ENCODE peak calls at places on chromosomes 6 and 20, in seven cellular contexts. O is uterus, M is suprapubic skin, H is A549, S is stomach, F is prostate gland, E is IMR-90. R is an unnamed sample.

GRCh38 chr20:51828762-51829161 is 26.4 kb upstream of the SALL4 start:
- DNase-seq in M (no peak), E (no peak), S (no peak), O (no peak), H (no peak), F (no peak), R (no peak)

GRCh38 chr6:38187285-38187684 is 367.8 kb downstream of the ZFAND3 start:
- DNase-seq in F (no peak), O (no peak), H (no peak), M (peak), S (no peak), E (no peak), R (no peak)

GRCh38 chr6:166277021-166277420 is 31.2 kb downstream of the PRR18 start:
- DNase-seq in M (no peak), O (no peak), S (no peak), F (no peak), H (no peak), E (no peak), R (no peak)

GRCh38 chr20:33696448-33696847 is 10.3 kb upstream of the E2F1 start:
- DNase-seq in M (no peak), F (no peak), E (no peak), S (no peak), H (no peak), O (no peak), R (no peak)

GRCh38 chr20:63154395-63154794 is 61.5 kb downstream of the YTHDF1 start:
- DNase-seq in S (no peak), M (no peak), H (no peak), E (no peak), F (no peak), O (no peak), R (no peak)

GRCh38 chr6:9496837-9497236 is 918.0 kb downstream of the TFAP2A start:
- DNase-seq in E (no peak), O (no peak), H (no peak), M (no peak), S (no peak), F (no peak), R (no peak)

GRCh38 chr6:43714311-43715055 is 26.9 kb upstream of the MRPS18A start:
- DNase-seq in M (no peak), E (peak), S (no peak), F (no peak), O (peak), H (no peak), R (no peak)

GRCh38 chr20:49323622-49324238 is 45.9 kb upstream of the ZNFX1 start:
- DNase-seq in S (no peak), F (peak), M (no peak), E (peak), H (no peak), O (no peak), R (no peak)

GRCh38 chr6:152267967-152268845 is 369.0 kb downstream of the SYNE1 start:
- DNase-seq in S (no peak), E (no peak), O (peak), H (peak), M (no peak), F (no peak), R (no peak)

GRCh38 chr6:109769213-109769612 is 78.1 kb downstream of the FIG4 start:
- DNase-seq in H (no peak), E (no peak), S (no peak), F (no peak), M (no peak), O (no peak), R (no peak)

GRCh38 chr6:133092771-133093170 is 148.4 kb upstream of the EYA4 start:
- DNase-seq in H (no peak), M (no peak), S (no peak), E (no peak), O (no peak), F (no peak), R (no peak)

GRCh38 chr6:125863023-125863422 is 72.3 kb downstream of the NCOA7 start:
- DNase-seq in H (no peak), M (no peak), E (no peak), S (no peak), F (no peak), O (no peak), R (no peak)

GRCh38 chr6:136158398-136158797 is 91.7 kb downstream of the MTFR2 start:
- DNase-seq in O (peak), M (no peak), S (no peak), E (no peak), H (no peak), F (no peak), R (peak)

GRCh38 chr20:22686097-22686496 is 101.7 kb upstream of the FOXA2 start:
- DNase-seq in O (no peak), H (peak), F (no peak), M (no peak), E (peak), S (peak), R (peak)

GRCh38 chr20:36454664-36455427 is 86.5 kb upstream of the MYL9 start:
- DNase-seq in E (no peak), S (peak), O (no peak), F (no peak), M (no peak), H (no peak), R (peak)

GRCh38 chr6:23202207-23202606 is 632.8 kb downstream of the HDGFL1 start:
- DNase-seq in F (no peak), H (no peak), M (no peak), O (no peak), S (no peak), E (no peak), R (no peak)

GRCh38 chr6:168192901-168193815 is 114.1 kb upstream of the FRMD1 start:
- DNase-seq in E (no peak), S (peak), F (no peak), H (no peak), M (peak), O (peak), R (no peak)

GRCh38 chr20:63116412-63117106 is 99.4 kb downstream of the YTHDF1 start:
- DNase-seq in E (peak), O (no peak), H (peak), S (no peak), M (peak), F (no peak), R (peak)

GRCh38 chr20:59044796-59045195 is 2.2 kb upstream of the PRELID3B start:
- DNase-seq in F (no peak), E (no peak), M (no peak), O (no peak), H (no peak), S (no peak), R (no peak)

GRCh38 chr6:156828280-156828703 is 51.1 kb downstream of the ARID1B start:
- DNase-seq in E (peak), M (no peak), H (peak), O (peak), S (no peak), F (no peak), R (no peak)

GRCh38 chr6:7051780-7052440 is 55.9 kb upstream of the RREB1 start:
- DNase-seq in S (peak), M (peak), O (peak), F (peak), H (no peak), E (no peak), R (peak)
- TF ChIP-seq POLR2A in S (no peak), M (no peak), O (no peak), F (no peak), H (no peak), E (no peak), R (no peak)

GRCh38 chr6:31655349-31656237 is at the start of gene APOM:
- DNase-seq in E (no peak), S (no peak), H (no peak), F (no peak), O (no peak), M (no peak), R (no peak)
- H3K27ac ChIP-seq in E (no peak), S (no peak), H (no peak), F (no peak), O (no peak), M (no peak), R (no peak)

GRCh38 chr6:82246802-82247633 is 526 bp downstream of the IBTK start:
- DNase-seq in H (peak), M (peak), S (peak), O (peak), F (peak), E (peak), R (peak)

GRCh38 chr6:82246370-82246769 is 1.2 kb downstream of the IBTK start:
- DNase-seq in S (no peak), H (no peak), M (no peak), O (no peak), E (no peak), F (no peak), R (no peak)

GRCh38 chr6:82249381-82250253 is 2.1 kb upstream of the IBTK start:
- DNase-seq in F (no peak), M (no peak), E (no peak), O (no peak), S (no peak), H (no peak), R (no peak)

GRCh38 chr6:82248233-82248735 is 740 bp upstream of the IBTK start:
- DNase-seq in M (no peak), F (peak), H (peak), E (peak), S (peak), O (no peak), R (no peak)

DNA sequence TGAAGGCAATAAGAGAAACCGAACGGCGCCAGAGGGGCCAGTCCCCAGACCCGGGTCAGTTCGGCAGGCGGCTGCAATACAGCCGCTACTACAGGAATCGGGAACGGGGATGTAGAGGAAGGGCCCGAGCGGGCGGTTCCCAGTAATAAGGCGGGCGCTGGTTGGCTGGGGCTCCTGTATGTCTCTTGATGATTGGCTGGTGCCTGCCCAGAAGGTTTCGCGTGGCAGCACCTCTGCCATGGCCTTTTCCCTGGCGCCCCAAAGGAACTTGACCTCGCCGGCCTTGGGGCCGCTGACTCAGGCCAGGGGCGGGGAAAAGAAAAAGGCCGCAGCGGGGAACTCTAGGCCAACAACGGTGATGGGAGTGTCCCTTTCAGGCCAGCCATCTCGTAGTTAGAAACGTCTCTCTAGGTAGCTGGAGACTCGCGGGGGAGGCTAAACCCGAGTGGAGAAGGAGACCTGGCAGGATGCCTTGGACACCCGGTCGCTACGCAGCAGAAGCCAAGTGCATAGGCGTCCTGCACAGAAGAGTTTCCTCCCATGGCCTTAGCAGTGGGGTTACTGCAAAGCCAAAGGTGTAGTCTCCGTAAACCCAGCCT is at the start of gene IBTK:
- DNase-seq in H (peak), M (peak), O (peak), F (peak), S (peak), E (peak), R (peak)
- TF ChIP-seq POLR2A in H (peak), M (peak), O (peak), F (peak), S (peak), E (peak), R (no peak)

GRCh38 chr20:46689082-46689753 is at the start of gene TP53RK:
- DNase-seq in O (peak), E (peak), M (peak), F (peak), S (peak), H (peak), R (peak)
- H3K27ac ChIP-seq in O (peak), E (peak), M (peak), F (peak), S (peak), H (peak), R (peak)

GRCh38 chr20:57398901-57399535 is 7.8 kb downstream of the RBM38 start:
- DNase-seq in S (no peak), E (no peak), F (no peak), H (no peak), M (no peak), O (no peak), R (no peak)

GRCh38 chr20:57398231-57398821 is 7.1 kb downstream of the RBM38 start:
- DNase-seq in H (no peak), O (peak), S (peak), F (peak), E (no peak), M (no peak), R (peak)

GRCh38 chr20:57397004-57397692 is 6.0 kb downstream of the RBM38 start:
- DNase-seq in E (no peak), H (no peak), M (no peak), O (no peak), S (no peak), F (no peak), R (no peak)

GRCh38 chr20:57396638-57397003 is 5.4 kb downstream of the RBM38 start:
- DNase-seq in M (no peak), F (no peak), H (no peak), E (no peak), O (no peak), S (no peak), R (no peak)

GRCh38 chr20:57397693-57398108 is 6.5 kb downstream of the RBM38 start:
- DNase-seq in S (peak), O (no peak), H (no peak), E (no peak), M (no peak), F (no peak), R (no peak)
- TF ChIP-seq POLR2A in S (no peak), O (no peak), H (no peak), E (no peak), M (no peak), F (no peak), R (no peak)

DNA sequence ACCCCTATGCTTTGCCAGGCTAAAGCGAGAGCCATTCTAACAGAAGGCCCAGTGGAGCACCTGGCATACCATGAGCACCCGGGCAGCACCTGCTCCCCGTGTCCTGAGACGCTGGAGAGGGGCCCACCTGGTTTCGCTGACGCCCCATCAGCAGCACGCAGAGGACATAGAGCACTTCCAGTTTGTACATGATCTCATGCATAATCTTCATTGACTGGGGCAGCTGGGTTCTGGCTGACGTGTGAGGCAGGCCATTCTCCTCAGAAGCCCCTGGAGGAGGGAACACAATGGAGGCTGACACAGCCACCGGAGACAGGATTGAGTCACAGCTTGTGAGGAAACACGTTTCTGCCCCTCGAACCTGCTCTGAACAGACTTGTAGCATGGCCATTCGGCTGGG is 65.4 kb downstream of the MYH7B start:
- DNase-seq in M (no peak), H (no peak), E (no peak), S (no peak), F (no peak), O (no peak), R (no peak)
- H3K27ac ChIP-seq in M (no peak), H (no peak), E (no peak), S (no peak), F (no peak), O (no peak), R (peak)